ENCODE peak calls at places on chromosomes 6 and 20, in five cellular contexts. W is endothelial cell of umbilical vein, O is HCT116, T is fibroblast of lung, M is astrocyte. I is an unnamed sample. For H3K79me2, the result is how much of the 10 kb centered on the place peaks cover.

GRCh38 chr20:44733341-44734069 is 12.2 kb upstream of the KCNK15 start:
- DNase-seq in W (peak), O (peak), T (peak), M (no peak), I (peak)

GRCh38 chr6:30102701-30103629 is 9.9 kb downstream of the TRIM31 start:
- DNase-seq in W (peak), O (peak), T (peak), M (peak), I (peak)

GRCh38 chr6:14877758-14878157 is 368.1 kb upstream of the JARID2 start:
- DNase-seq in W (no peak), O (no peak), T (peak), M (no peak), I (no peak)

GRCh38 chr6:129893513-129894098 is 32.5 kb upstream of the TMEM244 start:
- DNase-seq in W (peak), O (no peak), T (peak), M (peak), I (no peak)

GRCh38 chr6:20404641-20405032 is 3.0 kb downstream of the E2F3 start:
- DNase-seq in W (peak), O (peak), T (peak), M (peak), I (peak)

GRCh38 chr6:167688123-167688522 is 138.6 kb upstream of the AFDN start:
- DNase-seq in W (no peak), O (no peak), T (no peak), M (no peak), I (no peak)

GRCh38 chr20:7967199-7967844 is 27.1 kb upstream of the HAO1 start:
- DNase-seq in W (no peak), O (no peak), T (peak), M (peak), I (no peak)

GRCh38 chr6:124987291-124987690 is 25.1 kb downstream of the RNF217 start:
- DNase-seq in W (no peak), O (no peak), T (no peak), M (no peak), I (no peak)

GRCh38 chr6:11595903-11596302 is 58.4 kb downstream of the TMEM170B start:
- DNase-seq in W (peak), O (no peak), T (peak), M (no peak), I (no peak)

GRCh38 chr20:36682311-36682710 is 36.3 kb upstream of the SLA2 start:
- DNase-seq in W (no peak), O (no peak), T (no peak), M (no peak), I (no peak)

GRCh38 chr6:153941768-153942167 is 97.3 kb upstream of the OPRM1 start:
- DNase-seq in W (no peak), O (no peak), T (no peak), M (no peak), I (no peak)

GRCh38 chr6:63923139-63923739 is 287.6 kb downstream of the PHF3 start:
- DNase-seq in W (peak), O (peak), T (peak), M (peak), I (no peak)

GRCh38 chr20:39822667-39823066 is 860.5 kb downstream of the DHX35 start:
- DNase-seq in W (peak), O (no peak), T (peak), M (peak), I (no peak)

GRCh38 chr6:158559895-158560786 is at the start of gene TMEM181:
- DNase-seq in W (peak), O (peak), T (peak), M (peak), I (peak)

GRCh38 chr6:70241991-70242420 is 60.9 kb downstream of the COL9A1 start:
- DNase-seq in W (no peak), O (no peak), T (no peak), M (no peak), I (no peak)

GRCh38 chr6:157551041-157551832 is 170.2 kb downstream of the ZDHHC14 start:
- DNase-seq in W (no peak), O (peak), T (no peak), M (no peak), I (peak)

GRCh38 chr6:24933868-24934401 is 1.8 kb downstream of the RIPOR2 start:
- DNase-seq in W (peak), O (peak), T (no peak), M (no peak), I (peak)

GRCh38 chr20:17749979-17750721 is 50.4 kb downstream of the BANF2 start:
- DNase-seq in W (peak), O (no peak), T (peak), M (peak), I (no peak)

GRCh38 chr20:15047561-15047960 is 710.1 kb upstream of the FLRT3 start:
- DNase-seq in W (no peak), O (no peak), T (no peak), M (no peak), I (no peak)

GRCh38 chr6:110039996-110040383 is 61.9 kb downstream of the GPR6 start:
- DNase-seq in W (peak), O (peak), T (peak), M (peak), I (peak)

GRCh38 chr6:140252099-140252498 is 877.7 kb upstream of the CITED2 start:
- DNase-seq in W (no peak), O (no peak), T (no peak), M (no peak), I (no peak)

GRCh38 chr6:111061493-111061892 is 25.8 kb upstream of the SLC16A10 start:
- DNase-seq in W (no peak), O (no peak), T (peak), M (peak), I (no peak)

GRCh38 chr20:34806255-34806654 is 19.2 kb downstream of the NCOA6 start:
- DNase-seq in W (peak), O (no peak), T (no peak), M (no peak), I (no peak)
- H3K79me2 ChIP-seq in W (under half), O (half or more), T (under half), M (half or more), I (under half)

GRCh38 chr20:62907377-62908317 is 18.7 kb downstream of the DIDO1 start:
- DNase-seq in W (no peak), O (no peak), T (peak), M (no peak), I (peak)
- H3K79me2 ChIP-seq in W (half or more), O (half or more), T (half or more), M (half or more), I (under half)

GRCh38 chr20:47583551-47583950 is 81.9 kb downstream of the NCOA3 start:
- DNase-seq in W (no peak), O (no peak), T (no peak), M (no peak), I (no peak)

GRCh38 chr20:47591231-47591630 is 89.5 kb downstream of the NCOA3 start:
- DNase-seq in W (no peak), O (no peak), T (no peak), M (no peak), I (no peak)

GRCh38 chr20:47586648-47587306 is 85.1 kb downstream of the NCOA3 start:
- DNase-seq in W (no peak), O (no peak), T (peak), M (peak), I (no peak)

GRCh38 chr20:47585087-47585747 is 83.5 kb downstream of the NCOA3 start:
- DNase-seq in W (no peak), O (no peak), T (no peak), M (no peak), I (no peak)

GRCh38 chr20:47588158-47588557 is 86.5 kb downstream of the NCOA3 start:
- DNase-seq in W (no peak), O (no peak), T (no peak), M (no peak), I (no peak)
- H3K79me2 ChIP-seq in W (under half), O (under half), T (under half), M (under half), I (under half)

DNA sequence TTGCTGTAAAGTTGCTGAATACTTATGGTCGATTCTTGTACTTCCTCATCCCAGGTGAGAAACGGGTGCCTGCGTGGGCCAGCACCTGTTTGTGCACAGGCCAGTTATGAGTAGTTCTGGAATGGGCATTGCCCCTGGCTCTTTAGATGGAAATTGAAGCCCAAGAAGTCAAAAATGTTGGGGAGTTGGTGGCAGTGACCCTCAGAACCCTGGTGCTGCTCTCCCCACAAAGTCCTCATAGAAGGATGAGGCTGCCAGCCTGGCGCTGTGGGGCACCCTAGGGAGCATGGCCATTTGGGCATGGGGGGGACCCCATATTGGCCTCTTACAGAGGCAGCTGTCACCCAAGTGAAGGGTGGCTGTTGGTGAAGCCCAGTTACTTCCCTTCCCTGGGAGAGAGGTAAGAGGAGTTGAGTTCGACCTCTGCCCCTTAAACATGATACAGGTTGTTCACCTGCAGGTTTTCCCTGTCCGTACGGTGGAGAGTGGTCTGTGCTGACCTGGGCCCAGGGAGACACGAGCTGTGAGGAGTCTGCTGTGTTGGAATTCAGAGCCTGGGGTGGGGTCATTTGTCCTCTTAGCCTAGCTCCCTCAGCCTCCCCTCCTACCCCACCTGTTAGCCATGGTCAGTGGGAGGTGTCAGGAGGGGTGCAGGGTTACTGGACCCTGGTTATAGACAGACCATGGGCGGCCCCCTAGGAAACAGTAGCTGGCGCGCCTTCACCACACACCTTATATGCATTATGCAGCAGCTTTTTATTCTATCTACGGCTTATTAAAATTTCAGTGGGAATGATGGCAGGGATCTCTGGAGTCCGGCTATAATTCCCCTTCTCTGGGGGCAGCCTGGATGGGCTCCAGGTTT is 4.9 kb downstream of the HMGA1 start:
- DNase-seq in W (no peak), O (no peak), T (no peak), M (no peak), I (no peak)
- H3K79me2 ChIP-seq in W (half or more), O (half or more), T (under half), M (half or more), I (under half)

GRCh38 chr6:145332001-145332400 is 403.3 kb downstream of the EPM2A start:
- DNase-seq in W (no peak), O (no peak), T (no peak), M (no peak), I (no peak)

GRCh38 chr6:145339089-145339488 is 396.2 kb downstream of the EPM2A start:
- DNase-seq in W (no peak), O (no peak), T (no peak), M (no peak), I (no peak)

GRCh38 chr6:145336119-145336518 is 399.2 kb downstream of the EPM2A start:
- DNase-seq in W (no peak), O (no peak), T (no peak), M (no peak), I (no peak)
- H3K79me2 ChIP-seq in W (under half), O (under half), T (under half), M (under half), I (under half)

GRCh38 chr20:63065911-63066310 is 59.1 kb upstream of the BHLHE23 start:
- DNase-seq in W (no peak), O (no peak), T (no peak), M (no peak), I (no peak)
- H3K79me2 ChIP-seq in W (under half), O (under half), T (under half), M (under half), I (under half)

DNA sequence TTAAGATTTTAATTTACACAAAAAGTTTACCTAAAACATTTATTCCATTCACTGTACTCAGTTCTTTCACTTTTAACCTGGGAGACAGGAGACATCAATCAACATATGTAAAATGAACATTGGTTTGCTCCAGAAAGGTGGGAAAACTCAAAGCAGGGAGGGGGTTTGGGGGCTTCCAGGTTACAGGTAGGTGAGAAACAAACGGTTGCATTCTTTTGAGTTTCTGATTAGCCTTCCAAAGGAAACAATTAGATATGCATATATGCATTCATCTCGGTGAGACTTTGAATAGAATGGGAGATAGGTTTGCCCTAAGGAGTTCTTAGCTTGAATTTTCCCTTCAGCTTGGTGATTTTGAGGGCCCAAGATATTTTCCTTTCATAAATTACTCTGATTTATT is 38.2 kb upstream of the HDAC2 start:
- DNase-seq in W (no peak), O (no peak), T (no peak), M (no peak), I (peak)
- H3K79me2 ChIP-seq in W (under half), O (under half), T (under half), M (under half), I (under half)

GRCh38 chr20:51487525-51488279 is 54.8 kb downstream of the NFATC2 start:
- DNase-seq in W (peak), O (peak), T (peak), M (peak), I (no peak)

GRCh38 chr20:51491393-51491792 is 51.1 kb downstream of the NFATC2 start:
- DNase-seq in W (no peak), O (no peak), T (no peak), M (no peak), I (no peak)

GRCh38 chr20:51490635-51491034 is 51.9 kb downstream of the NFATC2 start:
- DNase-seq in W (no peak), O (no peak), T (no peak), M (no peak), I (no peak)

GRCh38 chr20:51488331-51488730 is 54.2 kb downstream of the NFATC2 start:
- DNase-seq in W (no peak), O (no peak), T (no peak), M (no peak), I (no peak)

DNA sequence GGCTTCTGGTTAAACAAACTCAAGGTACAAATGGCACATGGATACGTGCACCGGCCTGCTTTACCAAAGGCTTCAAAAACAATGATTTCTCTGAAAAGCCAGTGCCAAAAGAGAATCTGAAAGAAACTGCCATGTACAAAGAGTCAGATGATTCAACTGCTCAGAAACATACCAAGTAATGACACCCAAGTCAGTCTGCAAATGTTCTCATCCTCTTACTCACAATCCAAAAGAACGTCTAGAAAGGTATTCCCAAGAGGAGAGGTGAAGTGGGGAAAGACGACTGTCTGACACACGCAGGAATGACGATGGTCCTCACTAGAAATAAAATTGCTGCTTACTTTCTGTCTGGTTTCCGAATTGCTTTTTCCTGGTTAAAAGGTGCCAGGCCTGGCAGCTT is 52.9 kb downstream of the NFATC2 start:
- DNase-seq in W (no peak), O (no peak), T (peak), M (peak), I (no peak)
- H3K79me2 ChIP-seq in W (under half), O (under half), T (under half), M (under half), I (under half)

I was measured in H9.